ENCODE peak calls at places on chromosomes 12 and 14, in ten cellular contexts. P is uterus; F is adrenal gland; E is choroid plexus epithelial cell; V is activated CD8-positive, alpha-beta T cell treated with anti-CD3 and anti-CD28 coated beads for 36 hours; S is GM20000; B is CD4-positive, alpha-beta T cell; Q is left ventricle myocardium inferior; N is mucosa of descending colon; J is dorsolateral prefrontal cortex. I is an unnamed sample.

GRCh38 chr12:43847427-43847826 is 11.5 kb downstream of the TMEM117 start:
- DNase-seq in F (no peak), J (no peak), E (peak; percentile 31), P (no peak), S (no peak), Q (no peak), V (no peak), B (no peak), N (no peak), I (no peak)

GRCh38 chr14:65241125-65241752 is 138.9 kb upstream of the MAX start:
- DNase-seq in J (no peak), E (no peak), F (no peak), S (no peak), N (no peak), Q (no peak), P (no peak), B (no peak), V (no peak), I (peak; percentile 24)

GRCh38 chr12:45730842-45731336 is 1.4 kb downstream of the ARID2 start:
- DNase-seq in V (peak; percentile 62), E (peak; percentile 50), N (peak; percentile 43), P (no peak), B (peak; percentile 7), Q (no peak), S (peak; percentile 11), J (no peak), F (no peak), I (no peak)

GRCh38 chr14:105146976-105147700 is 21.4 kb downstream of the JAG2 start:
- DNase-seq in V (no peak), J (peak; percentile 44), S (no peak), N (no peak), F (no peak), E (no peak), B (no peak), P (no peak), Q (peak; percentile 12), I (no peak)

GRCh38 chr12:12195516-12195915 is 71.3 kb downstream of the LRP6 start:
- DNase-seq in E (no peak), S (no peak), F (no peak), V (no peak), J (no peak), N (no peak), Q (no peak), P (no peak), B (no peak), I (no peak)

GRCh38 chr14:68708343-68708742 is 84.5 kb downstream of the ZFP36L1 start:
- DNase-seq in J (no peak), E (no peak), N (no peak), F (peak; percentile 31), P (no peak), V (no peak), S (no peak), Q (no peak), B (no peak), I (no peak)

GRCh38 chr12:94263011-94263786 is 114.8 kb downstream of the PLXNC1 start:
- DNase-seq in Q (no peak), B (peak; percentile 39), F (peak; percentile 71), J (no peak), E (no peak), S (peak; percentile 58), N (peak; percentile 38), V (peak; percentile 90), P (no peak), I (peak; percentile 67)

GRCh38 chr14:59296508-59296907 is 108.0 kb downstream of the DAAM1 start:
- DNase-seq in S (no peak), E (no peak), V (no peak), J (no peak), N (no peak), Q (no peak), P (no peak), F (no peak), B (no peak), I (no peak)

GRCh38 chr14:68612049-68612448 is 180.8 kb downstream of the ZFP36L1 start:
- DNase-seq in P (peak; percentile 46), E (no peak), J (no peak), B (no peak), Q (peak; percentile 45), F (peak; percentile 59), N (no peak), V (no peak), S (no peak), I (no peak)

DNA sequence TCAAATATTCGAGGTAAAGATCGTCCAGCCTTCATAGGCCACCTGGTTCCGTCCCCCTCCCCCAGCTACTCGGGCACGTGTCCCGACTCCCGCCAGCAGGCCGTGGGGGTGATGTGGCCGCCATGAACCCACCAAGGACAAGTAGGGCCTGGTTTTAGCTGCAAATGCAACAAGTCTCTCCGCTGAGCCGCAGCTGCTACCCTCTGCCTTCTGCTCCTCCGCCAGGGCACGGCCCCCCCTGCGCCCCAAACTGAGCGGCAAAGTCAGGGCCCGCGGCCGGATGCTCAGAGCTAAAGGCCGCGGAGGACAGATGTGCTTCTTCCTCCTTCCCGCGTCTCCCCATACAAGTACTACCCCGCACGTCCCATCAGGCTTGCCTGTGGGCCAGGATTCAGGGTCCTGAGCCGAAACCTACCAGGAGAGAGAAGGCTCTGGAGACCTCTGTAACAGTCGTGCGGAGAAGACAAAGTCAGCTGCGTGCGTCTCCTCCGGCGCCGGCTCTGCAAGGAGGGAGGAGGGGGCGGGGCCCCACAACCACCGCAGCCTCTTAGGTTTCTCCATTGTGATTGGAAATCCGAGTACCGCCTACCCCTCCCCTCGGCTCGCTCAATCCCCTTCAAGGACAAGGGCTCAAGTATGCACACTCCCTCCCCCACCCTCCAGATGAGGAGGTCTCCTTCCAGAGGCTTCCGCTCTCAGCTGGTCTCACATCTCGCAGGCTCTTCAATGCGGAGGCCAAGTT is at the start of gene LDHB:
- DNase-seq in B (peak; percentile 88), E (peak; percentile 99), N (peak; percentile 94), P (peak; percentile 98), J (peak; percentile 95), S (peak; percentile 91), V (peak; percentile 99), F (peak; percentile 98), Q (peak; percentile 97), I (peak; percentile 93)
- TF ChIP-seq CTCF in B (no peak), E (no peak), N (no peak), P (no peak), J (no peak), S (no peak), V (no peak), F (no peak), Q (no peak), I (no peak)

GRCh38 chr12:101521136-101521535 is 46.0 kb downstream of the SPIC start:
- DNase-seq in Q (no peak), B (no peak), P (no peak), V (peak; percentile 4), F (no peak), J (no peak), N (no peak), S (no peak), E (no peak), I (no peak)
- TF ChIP-seq CTCF in Q (no peak), B (no peak), P (no peak), V (no peak), F (no peak), J (no peak), N (no peak), S (no peak), E (no peak), I (no peak)

GRCh38 chr12:31248815-31249214 is 77.1 kb downstream of the SINHCAF start:
- DNase-seq in Q (no peak), N (no peak), E (no peak), J (no peak), S (no peak), P (no peak), F (no peak), V (no peak), B (no peak), I (no peak)

GRCh38 chr12:31246470-31246850 is 79.5 kb downstream of the SINHCAF start:
- DNase-seq in N (no peak), P (no peak), F (no peak), Q (no peak), S (no peak), E (peak; percentile 22), V (no peak), B (no peak), J (no peak), I (no peak)

GRCh38 chr12:31250179-31250578 is 75.8 kb downstream of the SINHCAF start:
- DNase-seq in V (no peak), B (no peak), P (no peak), N (no peak), J (no peak), E (no peak), Q (no peak), F (no peak), S (no peak), I (no peak)

DNA sequence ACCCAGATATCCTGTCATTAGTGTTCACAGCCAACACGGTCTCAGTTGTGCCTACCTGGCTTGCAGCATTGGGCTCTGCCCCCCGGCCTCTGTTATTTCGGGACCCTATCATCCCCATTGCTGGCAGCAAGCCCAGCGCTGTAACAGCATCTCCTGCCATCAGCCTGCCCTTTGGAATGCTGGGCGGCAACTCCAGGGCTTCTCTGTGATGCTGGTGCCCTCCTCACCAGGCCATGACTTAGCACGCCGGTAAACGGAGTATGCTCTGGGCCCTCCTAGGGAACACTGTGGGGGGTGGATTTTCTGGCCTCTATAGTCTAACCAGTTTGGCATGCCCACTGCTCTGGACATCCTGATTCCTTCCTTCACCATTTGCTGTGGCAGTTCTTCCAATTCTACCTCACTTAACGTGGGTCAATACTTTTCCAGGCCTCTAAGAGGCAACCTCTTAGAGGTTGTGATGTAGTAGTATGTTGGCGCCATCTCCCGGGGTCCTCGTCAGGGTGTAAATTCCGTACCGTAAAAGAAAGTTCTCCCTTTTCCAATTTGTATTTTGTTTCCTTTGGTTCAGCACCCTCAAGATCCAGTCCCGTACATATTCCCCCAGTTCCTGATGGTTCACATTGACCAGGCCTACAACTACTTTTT is 80.0 kb downstream of the SINHCAF start:
- DNase-seq in F (no peak), B (no peak), V (no peak), J (no peak), S (no peak), P (no peak), N (no peak), E (peak; percentile 19), Q (no peak), I (no peak)
- TF ChIP-seq CTCF in F (no peak), B (no peak), V (no peak), J (no peak), S (no peak), P (no peak), N (no peak), E (peak; percentile 32), Q (no peak), I (no peak)

GRCh38 chr12:7045913-7046312 is 14.6 kb upstream of the C1S start:
- DNase-seq in J (no peak), B (no peak), F (no peak), S (no peak), P (no peak), Q (no peak), E (no peak), V (no peak), N (no peak), I (no peak)

GRCh38 chr12:7038591-7038990 is 20.3 kb upstream of the LPCAT3 start:
- DNase-seq in V (no peak), J (no peak), F (no peak), E (no peak), N (no peak), S (no peak), B (no peak), P (no peak), Q (no peak), I (no peak)

GRCh38 chr12:7039403-7039802 is 21.1 kb upstream of the C1S start:
- DNase-seq in N (no peak), B (no peak), F (no peak), Q (no peak), S (no peak), P (no peak), V (no peak), E (no peak), J (no peak), I (no peak)

GRCh38 chr12:7046383-7047143 is 14.0 kb upstream of the C1S start:
- DNase-seq in Q (no peak), P (no peak), N (no peak), B (no peak), J (no peak), F (no peak), V (no peak), E (no peak), S (no peak), I (no peak)

GRCh38 chr12:7042847-7043246 is 17.7 kb upstream of the C1S start:
- DNase-seq in B (no peak), F (no peak), N (no peak), S (no peak), E (peak; percentile 56), V (no peak), J (no peak), P (no peak), Q (no peak), I (no peak)
- TF ChIP-seq CTCF in B (peak; percentile 30), F (peak; percentile 48), N (peak; percentile 15), S (no peak), E (peak; percentile 52), V (peak; percentile 48), J (peak; percentile 21), P (no peak), Q (peak; percentile 60), I (no peak)